ENCODE peak calls at places on chromosomes 7 and 10, in eight cellular contexts. N is stomach; H is hepatic stellate cell; X is HCEC 1CT; W is stimulated activated CD4-positive, alpha-beta T cell treated with anti-CD3 and anti-CD28 coated beads, Interleukin-4, amount 100 ng/mL, for 48 hours; Z is activated gamma-delta T cell; T is esophagus squamous epithelium; O is posterior vena cava. C is an unnamed sample.

GRCh38 chr7:68249611-68250010 is 1253.0 kb downstream of the TYW1 start:
- DNase-seq in Z (no peak), H (no peak), O (no peak), N (no peak), W (no peak), X (no peak), T (no peak), C (no peak)

GRCh38 chr7:140079121-140079536 is 16.4 kb upstream of the PARP12 start:
- DNase-seq in W (no peak), O (no peak), N (no peak), T (no peak), X (peak), Z (no peak), H (peak), C (no peak)

GRCh38 chr10:68303849-68304412 is 27.9 kb upstream of the HNRNPH3 start:
- DNase-seq in N (peak), O (no peak), W (no peak), Z (no peak), T (no peak), H (no peak), X (no peak), C (no peak)

GRCh38 chr7:85564861-85565630 is 378.2 kb upstream of the SEMA3D start:
- DNase-seq in X (no peak), N (no peak), T (no peak), O (no peak), H (no peak), Z (no peak), W (no peak), C (no peak)

GRCh38 chr7:151873402-151873965 is 3.4 kb downstream of the PRKAG2 start:
- DNase-seq in Z (no peak), H (no peak), O (peak), X (no peak), N (no peak), W (no peak), T (no peak), C (no peak)

GRCh38 chr7:96414931-96415292 is 93.0 kb upstream of the SLC25A13 start:
- DNase-seq in W (peak), T (no peak), H (peak), O (no peak), Z (no peak), N (no peak), X (peak), C (no peak)

GRCh38 chr7:100949931-100950443 is 653 bp downstream of the MUC3A start:
- DNase-seq in W (no peak), Z (no peak), H (no peak), X (no peak), T (no peak), O (peak), N (no peak), C (no peak)

GRCh38 chr7:102082693-102083385 is 203.8 kb upstream of the SH2B2 start:
- DNase-seq in H (no peak), N (no peak), O (no peak), W (no peak), X (peak), Z (no peak), T (no peak), C (no peak)

GRCh38 chr10:72010234-72010992 is 46.2 kb downstream of the CHST3 start:
- DNase-seq in W (no peak), Z (no peak), O (no peak), H (no peak), N (no peak), T (no peak), X (no peak), C (no peak)

GRCh38 chr10:13257621-13258150 is 23.5 kb upstream of the UCMA start:
- DNase-seq in H (no peak), W (no peak), X (no peak), Z (no peak), T (no peak), N (no peak), O (no peak), C (no peak)

GRCh38 chr10:54653518-54653917 is 147.5 kb downstream of the PCDH15 start:
- DNase-seq in W (no peak), X (no peak), O (no peak), N (no peak), T (no peak), Z (no peak), H (no peak), C (no peak)

GRCh38 chr7:142668495-142668894 is 80.8 kb upstream of the PRSS1 start:
- DNase-seq in H (no peak), Z (no peak), X (no peak), T (no peak), W (no peak), N (no peak), O (no peak), C (no peak)

GRCh38 chr10:7045891-7046599 is 364.8 kb downstream of the SFMBT2 start:
- DNase-seq in H (no peak), W (no peak), N (no peak), T (no peak), X (no peak), O (no peak), Z (no peak), C (no peak)

GRCh38 chr10:131494451-131494850 is 182.9 kb upstream of the TCERG1L start:
- DNase-seq in W (no peak), H (no peak), X (no peak), N (no peak), O (peak), Z (no peak), T (no peak), C (no peak)

GRCh38 chr7:134571101-134571500 is 22.2 kb downstream of the AKR1B15 start:
- DNase-seq in O (no peak), X (no peak), Z (no peak), H (no peak), N (no peak), T (no peak), W (no peak), C (no peak)

GRCh38 chr10:1434912-1435692 is 302.2 kb downstream of the ADARB2 start:
- DNase-seq in O (no peak), T (no peak), N (no peak), Z (no peak), X (no peak), H (no peak), W (no peak), C (no peak)

GRCh38 chr10:11869211-11869610 is 46.1 kb downstream of the PROSER2 start:
- DNase-seq in T (no peak), Z (no peak), X (no peak), H (no peak), O (no peak), W (no peak), N (no peak), C (no peak)

GRCh38 chr7:42691030-42691639 is 220.7 kb downstream of the C7orf25 start:
- DNase-seq in W (no peak), H (peak), T (no peak), X (peak), N (no peak), O (no peak), Z (no peak), C (no peak)

GRCh38 chr10:91190876-91191580 is 29.4 kb upstream of the PCGF5 start:
- DNase-seq in H (peak), N (no peak), X (peak), Z (no peak), T (no peak), O (no peak), W (no peak), C (no peak)

GRCh38 chr7:24500599-24501451 is 72.4 kb upstream of the PALS2 start:
- DNase-seq in N (no peak), O (no peak), Z (no peak), X (no peak), W (no peak), T (no peak), H (no peak), C (no peak)

GRCh38 chr10:128053356-128053755 is 72.9 kb downstream of the MKI67 start:
- DNase-seq in T (no peak), W (no peak), O (no peak), Z (no peak), N (no peak), H (no peak), X (no peak), C (no peak)

GRCh38 chr10:52631146-52631545 is 141.4 kb downstream of the MBL2 start:
- DNase-seq in T (no peak), H (no peak), W (no peak), Z (no peak), O (no peak), X (no peak), N (no peak), C (no peak)

GRCh38 chr10:95907454-95908253 is at the start of gene CC2D2B:
- DNase-seq in T (peak), N (peak), Z (peak), O (peak), X (peak), W (peak), H (peak), C (peak)

GRCh38 chr7:16359201-16359600 is 62.1 kb downstream of the CRPPA start:
- DNase-seq in O (no peak), Z (no peak), T (no peak), X (no peak), N (no peak), H (no peak), W (no peak), C (no peak)

GRCh38 chr10:132548869-132549268 is 11.3 kb downstream of the INPP5A start:
- DNase-seq in X (no peak), Z (no peak), T (no peak), H (no peak), O (peak), W (no peak), N (peak), C (no peak)

GRCh38 chr10:123991622-123992570 is 100.3 kb upstream of the CPXM2 start:
- DNase-seq in Z (no peak), O (peak), T (no peak), H (no peak), N (no peak), W (no peak), X (no peak), C (no peak)

GRCh38 chr10:99742701-99743100 is 10.7 kb downstream of the CUTC start:
- DNase-seq in Z (no peak), O (no peak), N (no peak), X (peak), H (no peak), W (no peak), T (no peak), C (no peak)

GRCh38 chr7:38669965-38670520 is 38.9 kb upstream of the AMPH start:
- DNase-seq in T (no peak), O (no peak), Z (no peak), W (no peak), X (no peak), N (no peak), H (no peak), C (no peak)

GRCh38 chr10:103599907-103600306 is 106.4 kb downstream of the NEURL1 start:
- DNase-seq in T (no peak), W (no peak), O (no peak), N (no peak), H (no peak), X (no peak), Z (no peak), C (no peak)

GRCh38 chr7:139116999-139117398 is 7.5 kb upstream of the ZC3HAV1 start:
- DNase-seq in N (no peak), W (no peak), O (no peak), X (no peak), H (no peak), Z (no peak), T (no peak), C (no peak)

GRCh38 chr10:98400482-98400881 is 14.5 kb downstream of the PYROXD2 start:
- DNase-seq in Z (no peak), X (no peak), O (peak), H (no peak), N (no peak), W (no peak), T (no peak), C (no peak)

GRCh38 chr10:88253622-88254021 is 329.5 kb downstream of the RNLS start:
- DNase-seq in N (no peak), T (no peak), O (no peak), Z (no peak), W (no peak), H (no peak), X (no peak), C (no peak)

GRCh38 chr10:35470967-35471366 is 134.2 kb upstream of the GJD4 start:
- DNase-seq in H (no peak), T (no peak), W (no peak), Z (no peak), N (no peak), X (no peak), O (no peak), C (no peak)

GRCh38 chr7:93117852-93118530 is at the start of gene SAMD9:
- DNase-seq in N (peak), O (no peak), X (peak), H (peak), T (no peak), Z (no peak), W (peak), C (no peak)

GRCh38 chr7:35519971-35520809 is 174.7 kb downstream of the HERPUD2 start:
- DNase-seq in N (peak), O (no peak), Z (no peak), X (peak), T (no peak), H (peak), W (peak), C (no peak)

GRCh38 chr7:121107923-121108498 is 119.5 kb downstream of the CPED1 start:
- DNase-seq in H (no peak), W (no peak), Z (no peak), O (no peak), T (no peak), X (peak), N (no peak), C (no peak)

C was measured in ascending aorta.